ENCODE peak calls at places on chromosomes 12 and 14, in nine cellular contexts. Y is anterior cingulate cortex, T is BE2C, G is T-helper 1 cell, J is HS-5, H is endothelial cell, C is AG10803, B is activated T-cell treated with anti-CD3 and anti-CD28 coated beads for 1 hour, L is kidney glomerular epithelial cell. R is an unnamed sample.
A peak's percentile ranks its signal among the peaks of the same experiment; 100 is the strongest.

GRCh38 chr12:84696281-84696680 is 216.3 kb downstream of the SLC6A15 start:
- DNase-seq in Y (no peak), T (no peak), G (no peak), J (no peak), H (no peak), C (peak; percentile 73), B (no peak), L (no peak), R (no peak)

GRCh38 chr12:40344312-40344711 is 119.5 kb downstream of the LRRK2 start:
- DNase-seq in Y (no peak), T (no peak), G (no peak), J (no peak), H (no peak), C (no peak), B (no peak), L (no peak), R (no peak)

GRCh38 chr14:51849095-51849494 is 11.3 kb upstream of the GNG2 start:
- DNase-seq in Y (no peak), T (no peak), G (no peak), J (no peak), H (no peak), C (no peak), B (no peak), L (no peak), R (no peak)

GRCh38 chr12:56338643-56339422 is at the start of gene IL23A:
- DNase-seq in Y (no peak), T (no peak), G (peak; percentile 78), J (no peak), H (no peak), C (no peak), B (peak; percentile 67), L (peak; percentile 71), R (peak; percentile 79)

GRCh38 chr14:35112641-35113040 is 9.1 kb downstream of the PPP2R3C start:
- DNase-seq in Y (no peak), T (no peak), G (no peak), J (no peak), H (no peak), C (no peak), B (no peak), L (no peak), R (no peak)

GRCh38 chr14:38790916-38791315 is 312.1 kb downstream of the SEC23A start:
- DNase-seq in Y (no peak), T (no peak), G (no peak), J (no peak), H (no peak), C (peak; percentile 74), B (no peak), L (no peak), R (no peak)

GRCh38 chr14:20427231-20428009 is 8.5 kb downstream of the KLHL33 start:
- DNase-seq in Y (no peak), T (no peak), G (no peak), J (no peak), H (no peak), C (peak; percentile 37), B (no peak), L (peak; percentile 66), R (peak; percentile 26)

GRCh38 chr12:47068539-47068938 is 10.9 kb upstream of the PCED1B start:
- DNase-seq in Y (no peak), T (no peak), G (no peak), J (no peak), H (no peak), C (no peak), B (no peak), L (no peak), R (no peak)

GRCh38 chr12:120259418-120260202 is 5.9 kb downstream of the PXN start:
- DNase-seq in Y (no peak), T (no peak), G (no peak), J (no peak), H (no peak), C (peak; percentile 85), B (no peak), L (no peak), R (no peak)

GRCh38 chr12:31106101-31106803 is 32.6 kb downstream of the DDX11 start:
- DNase-seq in Y (no peak), T (no peak), G (no peak), J (no peak), H (no peak), C (no peak), B (no peak), L (no peak), R (no peak)

GRCh38 chr12:130668286-130669204 is 47.6 kb downstream of the RIMBP2 start:
- DNase-seq in Y (no peak), T (no peak), G (no peak), J (no peak), H (no peak), C (no peak), B (no peak), L (no peak), R (no peak)

GRCh38 chr12:46371718-46372130 is 849 bp downstream of the SLC38A2 start:
- DNase-seq in Y (peak; percentile 80), T (peak; percentile 68), G (peak; percentile 51), J (no peak), H (peak; percentile 57), C (peak; percentile 69), B (no peak), L (peak; percentile 79), R (no peak)

GRCh38 chr14:102510616-102511520 is 1.3 kb upstream of the ANKRD9 start:
- DNase-seq in Y (no peak), T (peak; percentile 69), G (no peak), J (no peak), H (peak; percentile 56), C (no peak), B (no peak), L (no peak), R (no peak)

GRCh38 chr12:2283910-2284309 is 231.1 kb downstream of the CACNA1C start:
- DNase-seq in Y (no peak), T (no peak), G (no peak), J (no peak), H (no peak), C (peak; percentile 91), B (no peak), L (no peak), R (no peak)

GRCh38 chr14:34781242-34781641 is 66.8 kb upstream of the CFL2 start:
- DNase-seq in Y (no peak), T (no peak), G (no peak), J (peak; percentile 94), H (peak; percentile 7), C (peak; percentile 85), B (no peak), L (peak; percentile 27), R (peak; percentile 55)

GRCh38 chr12:32305163-32305562 is 94.2 kb upstream of the FGD4 start:
- DNase-seq in Y (no peak), T (no peak), G (no peak), J (no peak), H (no peak), C (peak; percentile 24), B (no peak), L (peak; percentile 8), R (no peak)

GRCh38 chr14:36245223-36245622 is 68.7 kb upstream of the PTCSC3 start:
- DNase-seq in Y (no peak), T (no peak), G (no peak), J (no peak), H (no peak), C (no peak), B (no peak), L (no peak), R (no peak)

GRCh38 chr12:131985145-131985875 is 35.6 kb downstream of the EP400 start:
- DNase-seq in Y (no peak), T (no peak), G (no peak), J (no peak), H (no peak), C (no peak), B (no peak), L (no peak), R (no peak)

GRCh38 chr12:5318874-5319273 is 113.0 kb upstream of the NTF3 start:
- DNase-seq in Y (no peak), T (no peak), G (no peak), J (peak; percentile 58), H (no peak), C (peak; percentile 76), B (no peak), L (peak; percentile 25), R (peak; percentile 45)

GRCh38 chr12:583251-583869 is 79.9 kb downstream of the NINJ2 start:
- DNase-seq in Y (no peak), T (no peak), G (no peak), J (no peak), H (no peak), C (no peak), B (no peak), L (no peak), R (no peak)

GRCh38 chr12:47277972-47278448 is 198.3 kb upstream of the AMIGO2 start:
- DNase-seq in Y (no peak), T (no peak), G (no peak), J (peak; percentile 88), H (no peak), C (peak; percentile 95), B (no peak), L (peak; percentile 95), R (peak; percentile 90)

GRCh38 chr14:92460916-92461579 is 52.5 kb upstream of the RIN3 start:
- DNase-seq in Y (no peak), T (no peak), G (no peak), J (peak; percentile 61), H (no peak), C (peak; percentile 87), B (no peak), L (no peak), R (no peak)

GRCh38 chr12:42756841-42757661 is 167.5 kb upstream of the PRICKLE1 start:
- DNase-seq in Y (no peak), T (no peak), G (no peak), J (peak; percentile 82), H (no peak), C (peak; percentile 86), B (no peak), L (peak; percentile 100), R (peak; percentile 99)

GRCh38 chr14:61719344-61720301 is 24.3 kb downstream of the HIF1A start:
- DNase-seq in Y (no peak), T (no peak), G (no peak), J (no peak), H (no peak), C (no peak), B (no peak), L (no peak), R (no peak)

GRCh38 chr14:104596451-104596918 is 8.1 kb downstream of the TMEM179 start:
- DNase-seq in Y (no peak), T (no peak), G (no peak), J (no peak), H (no peak), C (no peak), B (no peak), L (no peak), R (no peak)

GRCh38 chr12:76810690-76811434 is 46.9 kb downstream of the ZDHHC17 start:
- DNase-seq in Y (no peak), T (no peak), G (no peak), J (no peak), H (no peak), C (no peak), B (no peak), L (no peak), R (no peak)

GRCh38 chr14:51527073-51527472 is 124.6 kb upstream of the FRMD6 start:
- DNase-seq in Y (no peak), T (no peak), G (no peak), J (no peak), H (no peak), C (peak; percentile 51), B (no peak), L (peak; percentile 58), R (no peak)

GRCh38 chr14:64450255-64450654 is 15.0 kb upstream of the AKAP5 start:
- DNase-seq in Y (no peak), T (no peak), G (no peak), J (no peak), H (no peak), C (no peak), B (no peak), L (no peak), R (no peak)

GRCh38 chr14:103763730-103764488 is 48.3 kb downstream of the ZFYVE21 start:
- DNase-seq in Y (no peak), T (no peak), G (no peak), J (no peak), H (no peak), C (peak; percentile 31), B (no peak), L (no peak), R (no peak)

R was measured in kidney epithelial cell.